ENCODE peak calls at places on chromosomes 6 and 20, in seven cellular contexts. B is Caco-2; U is fibroblast of lung; Z is GM12892; W is CD8-positive, alpha-beta T cell; P is SK-MEL-5; D is iPS DF 6.9. F is an unnamed sample.

GRCh38 chr6:23690650-23691049 is 435.4 kb upstream of the NRSN1 start:
- DNase-seq in B (no peak), U (no peak), Z (no peak), W (no peak), P (no peak), D (no peak), F (no peak)

GRCh38 chr6:65259080-65259479 is 447.9 kb downstream of the EYS start:
- DNase-seq in B (no peak), U (peak), Z (no peak), W (no peak), P (peak), D (no peak), F (no peak)

GRCh38 chr6:105886812-105887513 is 199.2 kb upstream of the PRDM1 start:
- DNase-seq in B (no peak), U (no peak), Z (no peak), W (no peak), P (no peak), D (no peak), F (no peak)

GRCh38 chr20:1802385-1803215 is 92.6 kb upstream of the SIRPA start:
- DNase-seq in B (peak), U (peak), Z (peak), W (peak), P (peak), D (no peak), F (no peak)

GRCh38 chr6:104566411-104566810 is 293.3 kb downstream of the HACE1 start:
- DNase-seq in B (no peak), U (no peak), Z (no peak), W (no peak), P (no peak), D (no peak), F (no peak)

GRCh38 chr6:378090-378957 is 13.2 kb upstream of the IRF4 start:
- DNase-seq in B (no peak), U (no peak), Z (no peak), W (no peak), P (no peak), D (no peak), F (no peak)

GRCh38 chr20:39893013-39893685 is 795.9 kb downstream of the MAFB start:
- DNase-seq in B (no peak), U (peak), Z (no peak), W (no peak), P (peak), D (no peak), F (no peak)

GRCh38 chr20:10171864-10172751 is 46.5 kb upstream of the SNAP25 start:
- DNase-seq in B (no peak), U (peak), Z (no peak), W (no peak), P (no peak), D (no peak), F (peak)

GRCh38 chr6:51398064-51398740 is 579.5 kb downstream of the TFAP2B start:
- DNase-seq in B (no peak), U (no peak), Z (no peak), W (no peak), P (peak), D (no peak), F (no peak)

GRCh38 chr6:71260205-71260604 is 28.4 kb upstream of the OGFRL1 start:
- DNase-seq in B (no peak), U (no peak), Z (no peak), W (no peak), P (no peak), D (no peak), F (no peak)

GRCh38 chr20:61044499-61044898 is 207.6 kb upstream of the CDH4 start:
- DNase-seq in B (no peak), U (no peak), Z (no peak), W (no peak), P (peak), D (peak), F (no peak)

GRCh38 chr20:64077876-64078551 is 1.3 kb downstream of the RGS19 start:
- DNase-seq in B (no peak), U (no peak), Z (no peak), W (peak), P (no peak), D (no peak), F (no peak)

GRCh38 chr6:63859520-63859919 is 223.9 kb downstream of the PHF3 start:
- DNase-seq in B (no peak), U (peak), Z (no peak), W (no peak), P (no peak), D (no peak), F (no peak)

GRCh38 chr20:16296933-16297332 is 276.3 kb downstream of the KIF16B start:
- DNase-seq in B (no peak), U (no peak), Z (no peak), W (no peak), P (no peak), D (no peak), F (no peak)

GRCh38 chr20:665276-665675 is 10.3 kb downstream of the SCRT2 start:
- DNase-seq in B (no peak), U (no peak), Z (no peak), W (no peak), P (no peak), D (no peak), F (no peak)

GRCh38 chr20:62876826-62877728 is 15.5 kb upstream of the TCFL5 start:
- DNase-seq in B (no peak), U (peak), Z (no peak), W (no peak), P (no peak), D (no peak), F (no peak)

GRCh38 chr6:41601248-41601549 is 37.1 kb upstream of the MDFI start:
- DNase-seq in B (no peak), U (no peak), Z (no peak), W (no peak), P (no peak), D (no peak), F (no peak)

GRCh38 chr20:38217791-38218565 is 42.6 kb downstream of the KIAA1755 start:
- DNase-seq in B (peak), U (peak), Z (no peak), W (no peak), P (no peak), D (no peak), F (peak)

GRCh38 chr6:98828991-98829411 is 5.4 kb upstream of the POU3F2 start:
- DNase-seq in B (no peak), U (no peak), Z (no peak), W (no peak), P (no peak), D (no peak), F (no peak)

GRCh38 chr6:125584468-125584939 is 164.9 kb upstream of the HEY2 start:
- DNase-seq in B (no peak), U (peak), Z (no peak), W (no peak), P (peak), D (peak), F (no peak)

GRCh38 chr6:158316022-158316421 is 3.8 kb downstream of the TULP4 start:
- DNase-seq in B (no peak), U (no peak), Z (no peak), W (no peak), P (no peak), D (no peak), F (no peak)

GRCh38 chr6:22328499-22328898 is 31.7 kb upstream of the PRL start:
- DNase-seq in B (no peak), U (no peak), Z (no peak), W (no peak), P (no peak), D (no peak), F (no peak)

GRCh38 chr6:166621114-166621540 is 5.9 kb downstream of the RPS6KA2 start:
- DNase-seq in B (no peak), U (no peak), Z (no peak), W (peak), P (no peak), D (no peak), F (peak)

GRCh38 chr6:167827062-167827587 is 414 bp downstream of the AFDN start:
- DNase-seq in B (peak), U (no peak), Z (peak), W (no peak), P (no peak), D (no peak), F (no peak)

GRCh38 chr6:106444777-106445507 is 84.4 kb downstream of the CRYBG1 start:
- DNase-seq in B (no peak), U (peak), Z (peak), W (no peak), P (peak), D (no peak), F (peak)

GRCh38 chr20:20668639-20669038 is 43.8 kb downstream of the RALGAPA2 start:
- DNase-seq in B (no peak), U (no peak), Z (peak), W (no peak), P (peak), D (no peak), F (no peak)

GRCh38 chr6:81748946-81749345 is 3.5 kb downstream of the TENT5A start:
- DNase-seq in B (no peak), U (no peak), Z (no peak), W (no peak), P (no peak), D (no peak), F (no peak)

GRCh38 chr20:64112691-64113443 is 5.5 kb upstream of the NPBWR2 start:
- DNase-seq in B (peak), U (no peak), Z (no peak), W (peak), P (no peak), D (no peak), F (peak)

GRCh38 chr6:18579869-18580268 is 192.7 kb downstream of the RNF144B start:
- DNase-seq in B (no peak), U (no peak), Z (no peak), W (no peak), P (no peak), D (no peak), F (no peak)

GRCh38 chr20:40797425-40797824 is 108.4 kb upstream of the MAFB start:
- DNase-seq in B (no peak), U (peak), Z (no peak), W (peak), P (peak), D (no peak), F (no peak)

GRCh38 chr6:43916924-43917877 is 147.2 kb downstream of the VEGFA start:
- DNase-seq in B (no peak), U (peak), Z (no peak), W (no peak), P (no peak), D (no peak), F (no peak)